ENCODE peak calls at places on chromosomes 12 and 14, in seven cellular contexts. R, E, U, N, F, Z and G are unnamed samples.
A peak's percentile ranks its signal among the peaks of the same experiment; 100 is the strongest.

GRCh38 chr12:107243316-107243715 is 150.0 kb upstream of the CRY1 start:
- DNase-seq in R (no peak), E (no peak), U (no peak), N (no peak), F (no peak), Z (no peak), G (no peak)

GRCh38 chr14:38469156-38469555 is 213.3 kb upstream of the CLEC14A start:
- DNase-seq in R (no peak), E (no peak), U (no peak), N (no peak), F (no peak), Z (no peak), G (no peak)

GRCh38 chr14:55514819-55515470 is 65.1 kb upstream of the KTN1 start:
- DNase-seq in R (no peak), E (peak; percentile 16), U (no peak), N (no peak), F (no peak), Z (no peak), G (no peak)

GRCh38 chr12:3680919-3681594 is 71.9 kb downstream of the CRACR2A start:
- DNase-seq in R (peak; percentile 51), E (no peak), U (no peak), N (no peak), F (no peak), Z (no peak), G (no peak)

GRCh38 chr12:120228291-120229070 is 27.6 kb upstream of the RPLP0 start:
- DNase-seq in R (peak; percentile 91), E (no peak), U (peak; percentile 92), N (peak; percentile 91), F (peak; percentile 49), Z (peak; percentile 90), G (peak; percentile 87)

GRCh38 chr14:91866061-91866460 is 1.3 kb downstream of the TC2N start:
- DNase-seq in R (no peak), E (no peak), U (no peak), N (no peak), F (no peak), Z (no peak), G (peak; percentile 57)

GRCh38 chr12:74647241-74647640 is 109.6 kb downstream of the ATXN7L3B start:
- DNase-seq in R (no peak), E (no peak), U (no peak), N (no peak), F (no peak), Z (no peak), G (no peak)

GRCh38 chr12:110765144-110765543 is 22.5 kb upstream of the PPP1CC start:
- DNase-seq in R (no peak), E (no peak), U (no peak), N (no peak), F (no peak), Z (no peak), G (no peak)

GRCh38 chr12:103877288-103877687 is 36.3 kb upstream of the NT5DC3 start:
- DNase-seq in R (no peak), E (no peak), U (no peak), N (no peak), F (no peak), Z (no peak), G (no peak)

GRCh38 chr12:109432842-109433304 is 44.2 kb downstream of the KCTD10 start:
- DNase-seq in R (peak; percentile 65), E (peak; percentile 84), U (peak; percentile 85), N (peak; percentile 69), F (no peak), Z (peak; percentile 70), G (peak; percentile 45)

GRCh38 chr12:67892289-67892688 is 97.0 kb upstream of the IFNG-AS1 start:
- DNase-seq in R (peak; percentile 12), E (no peak), U (no peak), N (no peak), F (no peak), Z (no peak), G (no peak)

GRCh38 chr14:92339426-92339825 is 16.5 kb downstream of the SLC24A4 start:
- DNase-seq in R (no peak), E (no peak), U (no peak), N (no peak), F (no peak), Z (no peak), G (no peak)

GRCh38 chr12:111887916-111888745 is 46.1 kb downstream of the MAPKAPK5 start:
- DNase-seq in R (no peak), E (no peak), U (no peak), N (no peak), F (no peak), Z (no peak), G (no peak)

GRCh38 chr12:3042394-3042793 is 34.8 kb upstream of the TSPAN9 start:
- DNase-seq in R (no peak), E (no peak), U (no peak), N (no peak), F (no peak), Z (no peak), G (no peak)

GRCh38 chr12:110733089-110733715 is 9.5 kb downstream of the PPP1CC start:
- DNase-seq in R (no peak), E (no peak), U (no peak), N (no peak), F (no peak), Z (no peak), G (no peak)

GRCh38 chr14:91396959-91397815 is 20.4 kb downstream of the CCDC88C start:
- DNase-seq in R (no peak), E (no peak), U (peak; percentile 19), N (no peak), F (no peak), Z (no peak), G (no peak)

GRCh38 chr12:66055837-66056319 is 74.7 kb downstream of the LLPH start:
- DNase-seq in R (no peak), E (no peak), U (no peak), N (peak; percentile 50), F (peak; percentile 76), Z (no peak), G (peak; percentile 26)

GRCh38 chr12:75852143-75852542 is 179.4 kb downstream of the PHLDA1 start:
- DNase-seq in R (no peak), E (no peak), U (no peak), N (no peak), F (no peak), Z (no peak), G (no peak)

GRCh38 chr14:101103321-101103901 is 199.9 kb upstream of the RTL1 start:
- DNase-seq in R (peak; percentile 30), E (no peak), U (peak; percentile 2), N (no peak), F (no peak), Z (no peak), G (no peak)

GRCh38 chr12:27467641-27468040 is 21.1 kb downstream of the SMCO2 start:
- DNase-seq in R (no peak), E (no peak), U (no peak), N (no peak), F (no peak), Z (no peak), G (no peak)

GRCh38 chr14:60805881-60806569 is 71.5 kb downstream of the MNAT1 start:
- DNase-seq in R (no peak), E (no peak), U (no peak), N (no peak), F (no peak), Z (no peak), G (no peak)

GRCh38 chr12:116015525-116015924 is 262.0 kb downstream of the MED13L start:
- DNase-seq in R (peak; percentile 15), E (no peak), U (peak; percentile 18), N (peak; percentile 21), F (no peak), Z (no peak), G (peak; percentile 61)

GRCh38 chr12:58249610-58250009 is 308.2 kb downstream of the ATP23 start:
- DNase-seq in R (no peak), E (no peak), U (no peak), N (no peak), F (no peak), Z (no peak), G (no peak)

GRCh38 chr12:41619705-41620104 is 431.6 kb downstream of the PDZRN4 start:
- DNase-seq in R (no peak), E (no peak), U (no peak), N (no peak), F (no peak), Z (no peak), G (no peak)

GRCh38 chr12:7162691-7163114 is 26.8 kb upstream of the PEX5 start:
- DNase-seq in R (no peak), E (peak; percentile 76), U (peak; percentile 53), N (peak; percentile 52), F (no peak), Z (peak; percentile 46), G (peak; percentile 9)

GRCh38 chr12:110314308-110314707 is 33.3 kb downstream of the ATP2A2 start:
- DNase-seq in R (no peak), E (no peak), U (no peak), N (peak; percentile 47), F (peak; percentile 40), Z (no peak), G (no peak)

GRCh38 chr12:68785358-68785757 is 22.6 kb upstream of the MDM2 start:
- DNase-seq in R (no peak), E (no peak), U (no peak), N (no peak), F (no peak), Z (no peak), G (no peak)

GRCh38 chr12:54993181-54993835 is 8.7 kb upstream of the TESPA1 start:
- DNase-seq in R (peak; percentile 60), E (peak; percentile 74), U (peak; percentile 79), N (peak; percentile 59), F (no peak), Z (no peak), G (peak; percentile 74)

GRCh38 chr14:67335781-67336180 is 23.8 kb downstream of the ATP6V1D start:
- DNase-seq in R (peak; percentile 27), E (peak; percentile 36), U (peak; percentile 28), N (peak; percentile 56), F (no peak), Z (no peak), G (peak; percentile 60)

GRCh38 chr14:103026988-103027387 is 30.4 kb downstream of the CDC42BPB start:
- DNase-seq in R (no peak), E (no peak), U (no peak), N (no peak), F (no peak), Z (no peak), G (no peak)
- TF ChIP-seq JUND in R (no peak), E (no peak), U (no peak), N (no peak), F (no peak), Z (no peak), G (no peak)

GRCh38 chr12:132471858-132472255 is 18.1 kb upstream of the FBRSL1 start:
- DNase-seq in R (no peak), E (no peak), U (no peak), N (no peak), F (no peak), Z (no peak), G (no peak)
- TF ChIP-seq JUND in R (no peak), E (no peak), U (no peak), N (no peak), F (no peak), Z (no peak), G (no peak)

GRCh38 chr12:49553512-49554088 is 14.3 kb downstream of the MCRS1 start:
- DNase-seq in R (peak; percentile 73), E (peak; percentile 45), U (peak; percentile 61), N (peak; percentile 58), F (no peak), Z (no peak), G (peak; percentile 78)
- TF ChIP-seq JUND in R (no peak), E (no peak), U (no peak), N (no peak), F (no peak), Z (no peak), G (no peak)

DNA sequence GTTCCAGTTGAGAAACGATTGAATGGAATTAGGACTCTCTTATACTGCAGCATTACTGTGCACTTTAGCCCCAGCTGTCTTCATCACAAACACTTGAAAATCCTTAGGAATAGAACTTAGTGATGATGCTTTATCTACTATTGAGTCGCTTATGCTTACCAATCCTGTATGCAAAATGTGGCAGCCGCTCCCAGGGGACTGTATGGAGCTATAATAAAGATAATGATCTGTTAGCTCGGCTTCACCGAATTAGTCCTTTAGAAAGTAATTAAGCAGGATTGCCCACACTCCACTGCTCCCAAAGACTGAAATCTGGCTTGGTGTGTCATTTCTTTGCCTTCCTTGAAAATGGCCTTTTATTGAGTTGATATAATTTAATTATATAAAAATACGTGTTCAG is 10.6 kb downstream of the EML1 start:
- DNase-seq in R (no peak), E (no peak), U (no peak), N (no peak), F (no peak), Z (no peak), G (no peak)
- TF ChIP-seq JUND in R (no peak), E (no peak), U (no peak), N (no peak), F (no peak), Z (no peak), G (no peak)